ENCODE peak calls at places on chromosomes 16 and 17, in five cellular contexts. B is heart left ventricle, K is adrenal gland, U is stomach, V is prostate gland. T is an unnamed sample. For H3K4me1, the result is how much of the 10 kb centered on the place peaks cover.

GRCh38 chr17:48261297-48261880 is 153.8 kb downstream of the SNX11 start:
- DNase-seq in V (no peak), U (no peak), B (peak), K (no peak), T (no peak)

GRCh38 chr17:27984816-27985215 is 57.7 kb upstream of the NLK start:
- DNase-seq in U (no peak), K (peak), V (no peak), B (no peak), T (no peak)

GRCh38 chr17:27338536-27338985 is 44.6 kb downstream of the WSB1 start:
- DNase-seq in K (no peak), B (no peak), U (no peak), V (no peak), T (no peak)

GRCh38 chr16:75965504-75966374 is 239.4 kb upstream of the CPHXL start:
- DNase-seq in B (no peak), K (no peak), U (no peak), V (no peak), T (no peak)

GRCh38 chr16:71399801-71400563 is 41.5 kb downstream of the CALB2 start:
- DNase-seq in V (no peak), B (no peak), K (no peak), U (no peak), T (no peak)

GRCh38 chr16:59950431-59950830 is 1216.3 kb upstream of the GOT2 start:
- DNase-seq in B (no peak), U (no peak), K (no peak), V (no peak), T (no peak)

GRCh38 chr16:66476328-66477027 is 49.4 kb downstream of the BEAN1 start:
- DNase-seq in K (no peak), U (no peak), V (no peak), B (no peak), T (no peak)

GRCh38 chr17:55430531-55431228 is 9.0 kb upstream of the MMD start:
- DNase-seq in U (no peak), K (no peak), B (no peak), V (no peak), T (no peak)

GRCh38 chr17:55324296-55324978 is 59.7 kb downstream of the HLF start:
- DNase-seq in U (no peak), K (no peak), V (no peak), B (no peak), T (no peak)

GRCh38 chr17:72439893-72440502 is 319.2 kb downstream of the SOX9 start:
- DNase-seq in U (no peak), V (no peak), B (no peak), K (no peak), T (no peak)

GRCh38 chr17:57537524-57538410 is 207.3 kb downstream of the CCDC182 start:
- DNase-seq in K (no peak), V (no peak), B (no peak), U (no peak), T (no peak)

GRCh38 chr16:4442371-4442770 is 16.7 kb downstream of the DNAJA3 start:
- DNase-seq in B (no peak), U (no peak), K (no peak), V (no peak), T (no peak)

GRCh38 chr16:27769561-27770222 is 219.7 kb downstream of the KATNIP start:
- DNase-seq in B (no peak), K (no peak), V (no peak), U (no peak), T (no peak)

GRCh38 chr16:72847187-72848044 is 200.5 kb downstream of the ZFHX3 start:
- DNase-seq in U (no peak), B (no peak), V (no peak), K (peak), T (no peak)

GRCh38 chr17:74240637-74241036 is 27.3 kb downstream of the TTYH2 start:
- DNase-seq in V (no peak), K (peak), B (peak), U (no peak), T (no peak)

DNA sequence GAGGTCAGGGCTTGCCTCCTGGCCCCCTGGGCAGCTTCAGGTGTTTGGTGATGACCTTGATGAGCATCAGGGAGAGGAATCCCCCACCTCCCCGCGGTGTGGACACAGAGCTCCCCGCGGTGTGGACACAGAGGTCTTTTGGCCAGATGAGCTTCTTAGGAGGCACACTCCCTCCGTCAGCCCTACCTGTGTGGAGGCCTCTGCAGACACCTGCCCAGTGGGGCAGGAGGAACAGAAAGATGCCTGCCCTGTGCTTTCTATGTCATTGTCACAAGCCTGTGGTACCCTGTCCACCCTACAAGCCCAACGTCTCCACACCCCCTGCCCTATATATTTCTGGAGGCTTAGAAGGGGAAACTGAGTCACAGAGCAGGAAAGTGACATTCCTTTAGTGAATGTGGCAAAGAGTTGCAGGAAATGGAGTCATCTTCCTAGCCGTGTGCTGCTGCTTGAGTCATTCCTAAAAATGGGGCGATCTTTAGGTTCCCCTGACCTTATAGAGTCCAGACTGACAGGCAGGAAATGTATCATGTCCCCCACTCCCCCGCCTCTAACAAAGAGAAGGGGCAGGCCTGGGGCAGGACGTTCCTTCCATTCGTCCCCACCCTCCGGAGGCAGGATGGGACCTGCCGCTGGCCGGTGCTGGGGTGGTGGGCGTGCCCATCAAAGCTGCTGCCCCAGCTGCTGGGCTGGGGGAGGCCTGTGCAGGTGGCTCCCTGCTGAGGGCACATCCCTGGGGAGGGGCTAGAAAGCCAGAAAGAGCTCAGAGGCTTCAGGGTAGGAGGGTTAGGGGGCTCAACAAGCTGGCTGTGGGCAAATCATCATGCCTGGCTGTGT is 987 bp upstream of the C16orf74 start:
- DNase-seq in U (no peak), B (no peak), K (no peak), V (no peak), T (no peak)
- H3K4me3 ChIP-seq in U (no peak), B (no peak), K (no peak), V (no peak), T (no peak)

DNA sequence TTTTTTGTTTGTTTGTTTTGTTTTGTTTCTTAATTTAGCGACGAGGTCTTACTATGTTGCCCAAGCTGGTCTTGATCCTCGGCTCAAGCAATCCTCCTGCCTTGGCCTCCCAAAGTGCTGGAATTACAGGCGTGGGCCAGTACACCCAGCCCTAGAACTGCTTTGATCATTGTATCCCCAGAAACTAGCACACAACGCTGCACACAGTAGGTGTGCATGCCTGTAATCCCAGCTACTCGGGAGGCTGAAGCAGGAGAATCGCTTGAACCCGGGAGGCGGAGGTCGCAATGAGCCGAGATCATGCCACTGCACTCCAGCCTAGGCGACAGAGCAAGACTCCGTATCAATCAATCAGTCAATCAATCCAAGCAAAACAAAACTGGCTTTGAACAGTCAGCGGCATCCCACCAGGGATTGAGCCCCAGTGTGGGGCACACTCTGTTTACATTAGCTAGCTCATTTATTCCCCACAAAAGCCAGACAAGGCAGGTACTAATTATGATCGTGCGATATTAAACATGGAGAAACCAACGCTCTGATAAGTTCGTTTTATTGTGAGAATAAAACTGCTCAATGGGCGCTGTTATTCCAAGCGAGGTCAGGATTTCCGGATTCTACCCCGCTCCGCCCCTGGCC is 553 bp upstream of the VPS4A start:
- DNase-seq in U (no peak), V (no peak), B (no peak), K (no peak), T (no peak)
- TF ChIP-seq POLR2A in U (no peak), V (no peak), B (no peak), K (no peak), T (no peak)

GRCh38 chr17:75875940-75876189 is 2.5 kb downstream of the TRIM47 start:
- DNase-seq in B (no peak), V (peak), U (no peak), K (no peak), T (no peak)

GRCh38 chr17:75873587-75874322 is 4.6 kb downstream of the TRIM47 start:
- DNase-seq in B (no peak), V (no peak), K (no peak), U (no peak), T (no peak)

GRCh38 chr17:75874323-75875181 is 3.8 kb downstream of the TRIM47 start:
- DNase-seq in U (no peak), K (no peak), V (no peak), B (no peak), T (no peak)

GRCh38 chr17:75876190-75876937 is 2.0 kb downstream of the TRIM47 start:
- DNase-seq in B (peak), K (peak), V (no peak), U (peak), T (no peak)

GRCh38 chr17:75875182-75875939 is 3.0 kb downstream of the TRIM47 start:
- DNase-seq in K (no peak), U (peak), V (peak), B (no peak), T (no peak)
- H3K4me1 ChIP-seq in K (under half), U (half or more), V (under half), B (half or more), T (under half)

GRCh38 chr16:84294196-84295142 is at the start of gene WFDC1:
- DNase-seq in U (no peak), V (no peak), K (peak), B (no peak), T (no peak)
- H3K4me3 ChIP-seq in U (peak), V (peak), K (peak), B (peak), T (peak)

DNA sequence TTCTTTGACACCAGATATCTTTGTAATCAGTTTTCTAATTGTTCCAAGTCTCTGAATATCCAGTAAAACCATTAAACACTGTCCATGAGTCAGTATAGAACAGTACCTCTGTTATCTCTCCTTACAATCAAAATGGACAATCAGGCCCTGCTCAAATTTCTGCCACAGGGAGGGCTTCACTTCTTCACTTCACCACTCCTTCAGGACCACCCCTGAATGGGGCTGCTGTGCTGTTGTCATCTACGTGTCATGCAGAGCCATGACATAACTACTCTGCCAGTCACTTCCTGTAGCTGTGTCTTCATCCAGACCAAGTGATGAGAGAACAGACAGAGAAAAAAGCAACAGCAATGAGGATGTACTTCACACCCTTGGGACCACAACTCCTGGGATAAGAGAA is 116.9 kb downstream of the TANC2 start:
- DNase-seq in B (no peak), V (no peak), K (no peak), U (no peak), T (no peak)
- TF ChIP-seq POLR2A in B (no peak), V (no peak), K (no peak), U (no peak), T (no peak)

DNA sequence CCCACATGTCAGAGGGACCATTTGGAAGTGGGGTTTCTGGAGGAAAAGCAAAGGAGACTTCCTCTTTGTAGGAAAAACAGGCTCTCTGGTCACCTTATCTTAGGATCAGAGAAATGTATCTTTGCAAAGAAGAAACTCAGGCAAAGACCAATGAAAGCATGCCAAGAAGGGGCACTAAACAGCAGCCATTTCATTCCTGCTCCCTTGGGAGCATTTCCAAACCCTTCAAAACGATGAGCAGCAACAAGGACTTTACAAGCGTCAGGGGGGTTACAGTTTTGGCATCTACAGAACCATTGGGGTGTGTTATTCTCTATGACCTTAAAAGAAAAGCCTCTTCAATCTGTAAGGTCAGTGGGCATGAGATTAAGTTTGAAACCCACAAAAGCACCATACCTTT is 122.8 kb downstream of the SMG6 start:
- DNase-seq in B (no peak), U (no peak), V (no peak), K (no peak), T (no peak)
- H3K4me1 ChIP-seq in B (half or more), U (half or more), V (under half), K (under half), T (half or more)

GRCh38 chr16:17964196-17964595 is 372.3 kb downstream of the NPIPA8 start:
- DNase-seq in U (no peak), B (no peak), K (no peak), V (no peak), T (no peak)
- H3K4me3 ChIP-seq in U (no peak), B (no peak), K (no peak), V (no peak), T (no peak)

DNA sequence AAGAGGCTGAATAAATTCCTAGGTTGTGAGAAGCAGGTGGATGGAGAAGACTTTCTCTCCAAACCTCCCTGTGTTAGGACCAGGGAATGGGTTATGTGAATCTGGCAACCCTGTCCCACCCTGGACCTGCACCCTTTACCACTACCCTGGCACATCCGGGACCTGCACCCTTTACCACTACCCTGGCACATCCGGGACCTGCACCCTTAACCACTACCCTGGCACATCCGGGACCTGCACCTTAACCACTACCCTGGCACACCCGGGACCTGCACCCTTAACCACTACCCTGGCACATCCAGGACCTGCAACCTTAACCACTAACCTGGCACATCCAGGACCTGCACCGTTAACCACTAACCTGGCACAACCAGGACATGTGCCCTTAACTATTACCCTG is 207.0 kb upstream of the CACNG3 start:
- DNase-seq in B (no peak), V (no peak), U (no peak), K (no peak), T (no peak)
- TF ChIP-seq POLR2A in B (no peak), V (no peak), U (no peak), K (no peak), T (no peak)

GRCh38 chr17:39197380-39198185 is at the start of gene CACNB1:
- DNase-seq in V (peak), K (peak), B (peak), U (peak), T (peak)
- H3K4me1 ChIP-seq in V (under half), K (under half), B (half or more), U (half or more), T (half or more)